ENCODE peak calls at places on chromosomes 13 and 19, in four cellular contexts. L is Caco-2, S is AG04450, V is heart left ventricle. R is an unnamed sample.

GRCh38 chr19:1205114-1206062 is at the start of gene STK11:
- DNase-seq in L (peak; percentile 99), V (peak; percentile 100), S (peak; percentile 90), R (no peak)

GRCh38 chr19:33767898-33768413 is 28.7 kb upstream of the KCTD15 start:
- DNase-seq in L (peak; percentile 77), V (no peak), S (no peak), R (no peak)

GRCh38 chr19:46288896-46289588 is 7.8 kb upstream of the HIF3A start:
- DNase-seq in S (peak; percentile 71), L (no peak), V (peak; percentile 46), R (no peak)

GRCh38 chr19:55516878-55517620 is 19.9 kb downstream of the SBK2 start:
- DNase-seq in S (peak; percentile 86), V (peak; percentile 92), L (peak; percentile 97), R (peak; percentile 81)

GRCh38 chr13:22287343-22287922 is 616.6 kb downstream of the FGF9 start:
- DNase-seq in V (no peak), S (no peak), L (no peak), R (no peak)

GRCh38 chr19:30883071-30883470 is 466.2 kb downstream of the TSHZ3 start:
- DNase-seq in V (no peak), S (no peak), L (no peak), R (no peak)

GRCh38 chr13:103531278-103531677 is 465.1 kb upstream of the SLC10A2 start:
- DNase-seq in L (no peak), V (no peak), S (no peak), R (no peak)

GRCh38 chr13:30985637-30986205 is 53.3 kb downstream of the TEX26 start:
- DNase-seq in S (no peak), V (no peak), L (no peak), R (no peak)

GRCh38 chr13:46051958-46052313 is 610 bp downstream of the ZC3H13 start:
- DNase-seq in V (no peak), L (no peak), S (no peak), R (no peak)

GRCh38 chr13:60759499-60759898 is 362.5 kb downstream of the TDRD3 start:
- DNase-seq in L (no peak), V (no peak), S (no peak), R (no peak)

GRCh38 chr19:6501740-6502648 is at the start of gene TUBB4A:
- DNase-seq in S (no peak), L (peak; percentile 38), V (peak; percentile 17), R (no peak)

GRCh38 chr13:24997367-24997967 is 98.5 kb upstream of the PABPC3 start:
- DNase-seq in V (no peak), L (peak; percentile 50), S (no peak), R (no peak)

GRCh38 chr13:51873837-51874236 is 12.1 kb downstream of the CCDC70 start:
- DNase-seq in V (no peak), S (no peak), L (no peak), R (no peak)

GRCh38 chr13:38180100-38180499 is 169.6 kb upstream of the UFM1 start:
- DNase-seq in L (no peak), S (no peak), V (no peak), R (no peak)

DNA sequence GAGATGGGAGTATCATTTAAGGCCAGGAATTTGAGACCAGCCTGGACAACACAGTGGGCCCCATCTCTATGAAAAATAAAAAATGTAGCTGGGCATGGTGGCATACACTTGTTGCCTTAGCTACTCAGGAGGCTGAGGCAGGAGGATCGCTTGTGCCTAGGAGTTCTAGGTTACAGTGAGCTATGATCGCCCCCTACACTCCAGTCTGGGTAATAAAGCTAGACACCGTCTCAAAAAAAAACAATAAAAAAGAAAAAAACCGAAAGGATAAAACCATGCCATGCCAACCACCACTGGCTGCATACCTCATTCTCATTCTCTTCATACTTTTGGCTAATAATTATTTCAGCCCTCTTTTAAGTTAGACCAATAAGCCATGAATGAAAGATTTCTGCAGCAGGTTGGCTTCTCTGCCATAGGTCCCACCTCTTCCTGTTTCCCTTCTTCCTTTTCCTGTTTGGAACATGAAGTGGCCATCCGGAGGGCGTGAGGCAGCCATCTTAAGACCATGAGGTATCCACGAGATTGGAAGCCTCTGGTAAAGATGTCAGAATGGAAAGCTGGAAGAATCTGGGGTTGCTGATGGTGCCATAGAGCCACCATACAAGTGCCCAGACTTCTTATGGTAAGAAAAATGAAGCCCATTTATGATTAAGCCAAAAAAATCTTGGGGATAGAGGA is 171.3 kb downstream of the CACNA1A start:
- DNase-seq in L (no peak), V (no peak), S (no peak), R (no peak)
- TF ChIP-seq CTCF in L (no peak), V (no peak), S (no peak), R (no peak)

GRCh38 chr13:100674848-100675659 is 459 bp upstream of the TMTC4 start:
- DNase-seq in S (peak; percentile 92), L (peak; percentile 100), V (peak; percentile 100), R (peak; percentile 55)
- TF ChIP-seq CTCF in S (peak; percentile 47), L (peak; percentile 42), V (peak; percentile 51), R (peak; percentile 36)

DNA sequence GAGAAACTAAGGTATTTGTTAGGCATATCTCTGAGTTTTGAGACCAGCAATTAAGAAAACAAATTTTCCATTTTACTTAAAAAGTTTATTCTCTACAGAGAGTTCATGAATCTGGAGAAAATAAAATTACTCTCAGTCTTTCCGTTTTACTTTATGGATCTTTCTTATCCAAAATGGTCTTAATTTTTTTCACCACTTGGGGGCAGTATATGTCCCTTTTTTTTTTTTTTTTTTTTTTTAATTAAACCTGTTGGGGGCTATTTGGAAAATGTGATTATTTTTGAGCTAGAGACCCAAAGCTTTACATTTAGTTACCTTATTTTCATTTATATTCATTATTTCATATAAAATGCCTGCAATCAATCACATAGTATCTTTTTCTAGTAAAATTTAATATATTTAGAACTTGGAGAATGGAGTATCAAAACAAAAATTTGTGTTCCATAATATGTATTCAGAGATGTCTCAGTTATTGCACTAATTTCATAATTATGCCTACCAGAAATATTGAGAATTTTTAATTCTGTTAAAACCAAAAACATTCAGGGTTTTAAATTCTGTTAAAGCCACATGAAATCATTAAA is 27.1 kb downstream of the PIBF1 start:
- DNase-seq in V (no peak), S (no peak), L (no peak), R (no peak)
- TF ChIP-seq CTCF in V (peak; percentile 72), S (peak; percentile 53), L (peak; percentile 66), R (peak; percentile 49)

GRCh38 chr13:104868806-104869205 is 1666.7 kb downstream of the EFNB2 start:
- DNase-seq in V (no peak), S (no peak), L (no peak), R (no peak)

GRCh38 chr13:104871456-104871855 is 1664.0 kb downstream of the EFNB2 start:
- DNase-seq in S (no peak), L (no peak), V (no peak), R (no peak)

GRCh38 chr13:104875008-104875762 is 1660.3 kb downstream of the EFNB2 start:
- DNase-seq in L (no peak), S (no peak), V (no peak), R (no peak)

GRCh38 chr13:104872153-104872552 is 1663.3 kb downstream of the EFNB2 start:
- DNase-seq in V (no peak), S (no peak), L (no peak), R (no peak)

GRCh38 chr13:104869501-104869900 is 1666.0 kb downstream of the EFNB2 start:
- DNase-seq in V (no peak), S (no peak), L (no peak), R (no peak)
- TF ChIP-seq CTCF in V (no peak), S (no peak), L (no peak), R (no peak)

DNA sequence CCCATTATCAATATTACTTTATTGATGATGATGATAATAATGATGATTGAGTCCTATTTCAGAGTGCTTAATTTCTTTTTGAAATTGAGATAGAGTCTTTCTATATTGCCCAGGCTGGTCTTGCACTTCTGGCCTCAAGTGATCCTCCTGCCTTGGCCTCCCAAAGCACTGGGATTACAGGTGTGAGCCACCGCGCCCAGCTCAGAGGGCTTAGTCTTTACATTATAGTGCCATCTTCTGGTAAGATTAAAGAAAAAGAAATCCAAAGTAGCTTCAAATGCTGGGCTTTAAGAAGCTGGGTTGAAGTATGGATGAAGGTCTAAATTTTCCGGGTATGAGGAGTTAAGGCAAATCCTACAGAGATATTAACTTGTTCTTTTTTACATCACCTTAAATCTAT is 3.4 kb upstream of the ZNF333 start:
- DNase-seq in S (no peak), L (peak; percentile 9), V (no peak), R (no peak)
- TF ChIP-seq CTCF in S (peak; percentile 35), L (peak; percentile 31), V (peak; percentile 30), R (peak; percentile 64)

GRCh38 chr13:99726261-99726894 is 225.1 kb downstream of the TM9SF2 start:
- DNase-seq in V (no peak), S (no peak), L (no peak), R (no peak)
- TF ChIP-seq CTCF in V (no peak), S (no peak), L (no peak), R (no peak)